ENCODE peak calls at places on chromosome 2, in four cellular contexts. U, G, Y and B are unnamed samples.

GRCh38 chr2:8030694-8031303 is 651.1 kb upstream of the ID2 start:
- DNase-seq in U (no peak), G (no peak), Y (no peak), B (no peak)

GRCh38 chr2:239257511-239257937 is 143.3 kb downstream of the HDAC4 start:
- DNase-seq in U (no peak), G (peak; percentile 53), Y (peak; percentile 16), B (no peak)

GRCh38 chr2:73290049-73290839 is 3.1 kb downstream of the EGR4 start:
- DNase-seq in U (no peak), G (no peak), Y (peak; percentile 29), B (peak; percentile 30)

GRCh38 chr2:22375094-22375493 is 1009.9 kb upstream of the KLHL29 start:
- DNase-seq in U (no peak), G (no peak), Y (no peak), B (peak; percentile 10)

GRCh38 chr2:210752532-210752931 is 196.1 kb downstream of the CPS1 start:
- DNase-seq in U (no peak), G (no peak), Y (no peak), B (no peak)

GRCh38 chr2:218991674-218992168 is 1.5 kb downstream of the CRYBA2 start:
- DNase-seq in U (no peak), G (no peak), Y (no peak), B (no peak)

GRCh38 chr2:186348200-186348599 is 137.9 kb upstream of the ZC3H15 start:
- DNase-seq in U (no peak), G (no peak), Y (no peak), B (no peak)

GRCh38 chr2:30486655-30487054 is 39.6 kb downstream of the LCLAT1 start:
- DNase-seq in U (no peak), G (no peak), Y (no peak), B (no peak)

GRCh38 chr2:233171344-233171743 is 80.1 kb upstream of the ATG16L1 start:
- DNase-seq in U (no peak), G (no peak), Y (no peak), B (no peak)

GRCh38 chr2:237258146-237258545 is 155.8 kb downstream of the COL6A3 start:
- DNase-seq in U (no peak), G (no peak), Y (no peak), B (no peak)

GRCh38 chr2:24050041-24050655 is 607 bp downstream of the FKBP1B start:
- DNase-seq in U (peak; percentile 23), G (no peak), Y (peak; percentile 30), B (peak; percentile 64)

GRCh38 chr2:141555876-141556470 is 574.8 kb downstream of the LRP1B start:
- DNase-seq in U (no peak), G (no peak), Y (no peak), B (no peak)

GRCh38 chr2:56542213-56542612 is 358.4 kb downstream of the CCDC85A start:
- DNase-seq in U (no peak), G (no peak), Y (no peak), B (no peak)

GRCh38 chr2:38409136-38409903 is 32.2 kb upstream of the ATL2 start:
- DNase-seq in U (no peak), G (no peak), Y (peak; percentile 47), B (no peak)

GRCh38 chr2:170236639-170237037 is 58.7 kb downstream of the MYO3B start:
- DNase-seq in U (no peak), G (no peak), Y (no peak), B (peak; percentile 15)

GRCh38 chr2:146818122-146818521 is 1026.7 kb upstream of the ACVR2A start:
- DNase-seq in U (no peak), G (no peak), Y (no peak), B (no peak)

GRCh38 chr2:78992807-78993517 is 32.5 kb upstream of the REG3G start:
- DNase-seq in U (no peak), G (no peak), Y (no peak), B (no peak)

GRCh38 chr2:196409376-196409775 is 230.1 kb upstream of the CCDC150 start:
- DNase-seq in U (no peak), G (no peak), Y (no peak), B (no peak)

GRCh38 chr2:33322099-33322498 is 154.3 kb upstream of the RASGRP3 start:
- DNase-seq in U (no peak), G (no peak), Y (peak; percentile 74), B (no peak)

GRCh38 chr2:175187378-175187777 is 5.9 kb upstream of the ATP5MC3 start:
- DNase-seq in U (no peak), G (no peak), Y (no peak), B (peak; percentile 23)

GRCh38 chr2:196268022-196268421 is 96.6 kb upstream of the STK17B start:
- DNase-seq in U (no peak), G (no peak), Y (no peak), B (no peak)

GRCh38 chr2:72911256-72911655 is 6.1 kb upstream of the EMX1 start:
- DNase-seq in U (no peak), G (no peak), Y (no peak), B (no peak)

GRCh38 chr2:231321556-231322334 is 73.8 kb upstream of the B3GNT7 start:
- DNase-seq in U (no peak), G (no peak), Y (no peak), B (no peak)

GRCh38 chr2:210477496-210477895 is 937 bp upstream of the LANCL1 start:
- DNase-seq in U (no peak), G (peak; percentile 66), Y (no peak), B (no peak)

GRCh38 chr2:72770879-72771461 is 54.9 kb downstream of the EXOC6B start:
- DNase-seq in U (peak; percentile 65), G (peak; percentile 56), Y (peak; percentile 79), B (peak; percentile 58)

GRCh38 chr2:101364878-101365277 is 22.4 kb downstream of the CREG2 start:
- DNase-seq in U (no peak), G (no peak), Y (no peak), B (no peak)

GRCh38 chr2:122643725-122644329 is 888.4 kb downstream of the TSN start:
- DNase-seq in U (no peak), G (no peak), Y (peak; percentile 46), B (no peak)

GRCh38 chr2:1266311-1266710 is 147.0 kb upstream of the TPO start:
- DNase-seq in U (no peak), G (no peak), Y (no peak), B (no peak)

GRCh38 chr2:230903251-230904150 is 21.5 kb downstream of the GPR55 start:
- DNase-seq in U (no peak), G (no peak), Y (peak; percentile 7), B (no peak)

GRCh38 chr2:138030459-138030858 is 66.2 kb downstream of the HNMT start:
- DNase-seq in U (no peak), G (no peak), Y (no peak), B (no peak)

GRCh38 chr2:7674606-7675005 is 757.4 kb downstream of the RNF144A start:
- DNase-seq in U (no peak), G (no peak), Y (no peak), B (no peak)

GRCh38 chr2:230905448-230906430 is 19.3 kb downstream of the GPR55 start:
- DNase-seq in U (no peak), G (peak; percentile 69), Y (no peak), B (no peak)

GRCh38 chr2:153387203-153387602 is 91.4 kb downstream of the RPRM start:
- DNase-seq in U (no peak), G (no peak), Y (no peak), B (no peak)

GRCh38 chr2:153393518-153393917 is 85.0 kb downstream of the RPRM start:
- DNase-seq in U (no peak), G (no peak), Y (no peak), B (no peak)

GRCh38 chr2:153391131-153391530 is 87.4 kb downstream of the RPRM start:
- DNase-seq in U (no peak), G (no peak), Y (no peak), B (no peak)

GRCh38 chr2:153386481-153386891 is 92.1 kb downstream of the RPRM start:
- DNase-seq in U (no peak), G (no peak), Y (no peak), B (no peak)

DNA sequence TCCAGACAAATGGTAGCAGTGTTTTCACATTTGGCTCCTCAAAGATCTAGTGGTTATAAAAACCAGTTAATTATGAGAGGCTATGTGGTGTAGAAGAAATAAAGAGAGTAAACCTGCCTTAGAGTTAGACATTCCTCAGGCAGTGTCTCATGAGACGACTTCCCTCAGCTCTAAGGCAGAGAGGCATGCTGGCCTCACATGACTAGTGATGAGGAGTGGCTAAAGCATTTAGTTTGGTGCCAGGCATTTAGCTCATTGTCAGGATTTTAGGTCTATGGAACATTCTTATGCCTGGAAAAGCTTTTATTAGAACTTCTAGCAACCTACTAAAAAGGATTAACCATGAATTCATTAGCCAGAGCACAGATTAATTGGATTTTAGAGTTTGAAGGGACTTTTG is 90.3 kb downstream of the RPRM start:
- DNase-seq in U (no peak), G (no peak), Y (no peak), B (peak; percentile 12)
- H3K27me3 ChIP-seq in U (no peaks in the 10 kb centered on the region), G (no peaks in the 10 kb centered on the region), Y (no peaks in the 10 kb centered on the region), B (no peaks in the 10 kb centered on the region)

GRCh38 chr2:172090947-172091625 is 5.8 kb downstream of the DLX1 start:
- DNase-seq in U (peak; percentile 24), G (no peak), Y (no peak), B (no peak)
- H3K27me3 ChIP-seq in U (peaks cover 99% of the 10 kb centered on the region), G (no peaks in the 10 kb centered on the region), Y (peaks cover 99% of the 10 kb centered on the region), B (no peaks in the 10 kb centered on the region)

DNA sequence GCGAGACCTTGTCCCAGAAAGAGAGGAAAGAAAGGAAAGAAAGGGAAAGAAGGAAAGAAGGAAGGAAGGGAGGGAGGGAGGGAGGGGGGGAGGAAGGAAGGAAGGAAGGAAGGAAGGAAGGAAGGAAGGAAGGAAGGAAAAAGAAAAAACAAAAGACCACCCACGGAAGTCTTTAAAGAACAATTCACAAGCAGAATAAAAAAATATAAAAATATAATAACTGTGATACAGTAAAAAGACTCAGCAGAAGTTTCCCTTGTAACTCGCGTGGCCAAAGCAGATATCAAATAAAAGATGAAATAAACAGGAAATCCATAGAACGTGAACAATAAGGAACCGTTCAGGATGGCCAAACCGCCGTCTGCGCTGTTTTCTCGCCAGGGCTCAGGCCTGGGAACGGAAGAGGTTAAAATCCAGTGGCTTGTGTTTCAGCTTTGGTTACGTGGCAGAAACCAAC is 1.2 kb upstream of the SLC1A4 start:
- DNase-seq in U (no peak), G (no peak), Y (no peak), B (no peak)
- H3K27me3 ChIP-seq in U (no peaks in the 10 kb centered on the region), G (peaks cover 3% of the 10 kb centered on the region), Y (no peaks in the 10 kb centered on the region), B (no peaks in the 10 kb centered on the region)

GRCh38 chr2:217804786-217805678 is 197.8 kb downstream of the TNS1 start:
- DNase-seq in U (no peak), G (no peak), Y (no peak), B (no peak)

GRCh38 chr2:217803639-217803932 is 199.2 kb downstream of the TNS1 start:
- DNase-seq in U (no peak), G (no peak), Y (peak; percentile 13), B (no peak)

GRCh38 chr2:217802876-217803638 is 199.7 kb downstream of the TNS1 start:
- DNase-seq in U (no peak), G (no peak), Y (peak; percentile 13), B (no peak)

GRCh38 chr2:217805679-217806479 is 196.9 kb downstream of the TNS1 start:
- DNase-seq in U (no peak), G (no peak), Y (no peak), B (no peak)

GRCh38 chr2:217804338-217804737 is 198.5 kb downstream of the TNS1 start:
- DNase-seq in U (no peak), G (no peak), Y (no peak), B (no peak)
- H3K27me3 ChIP-seq in U (no peaks in the 10 kb centered on the region), G (no peaks in the 10 kb centered on the region), Y (no peaks in the 10 kb centered on the region), B (no peaks in the 10 kb centered on the region)